ENCODE peak calls at places on chromosomes 5 and 9, in ten cellular contexts. Q is fibroblast of mammary gland; A is choroid plexus epithelial cell; I is endodermal cell; X is activated naive CD4-positive, alpha-beta T cell treated with Interleukin-2 at 50 U/mL for 16 hours; J is nephron progenitor cell; R is stimulated activated CD4-positive, alpha-beta T cell treated with anti-CD3 and anti-CD28 coated beads, Interleukin-4, amount 100 ng/mL, for 4 hours; E is hippocampal formation; K is adrenal gland; P is H4. Y is an unnamed sample.

GRCh38 chr9:80550181-80550580 is 978.4 kb downstream of the TLE4 start:
- DNase-seq in I (no peak), X (no peak), K (no peak), J (no peak), Q (peak), P (no peak), A (peak), R (no peak), E (no peak), Y (no peak)

GRCh38 chr9:96686638-96687335 is 31.7 kb upstream of the PRXL2C start:
- DNase-seq in P (no peak), K (peak), I (peak), Q (peak), A (peak), E (peak), J (peak), R (peak), X (peak), Y (peak)

GRCh38 chr5:147737921-147738320 is 44.6 kb downstream of the JAKMIP2 start:
- DNase-seq in J (no peak), I (no peak), Q (no peak), X (no peak), E (no peak), R (no peak), A (no peak), K (no peak), P (no peak), Y (no peak)

GRCh38 chr5:175059687-175060194 is 335.4 kb downstream of the MSX2 start:
- DNase-seq in J (peak), R (peak), K (peak), X (peak), I (peak), Q (no peak), P (peak), E (peak), A (peak), Y (peak)

GRCh38 chr9:81829201-81829882 is 98.9 kb upstream of the SPATA31D4 start:
- DNase-seq in P (no peak), R (no peak), X (no peak), E (no peak), J (no peak), A (peak), Q (no peak), K (no peak), I (peak), Y (no peak)

GRCh38 chr9:35571113-35571512 is 33.9 kb upstream of the TESK1 start:
- DNase-seq in Q (no peak), R (no peak), A (no peak), E (no peak), K (no peak), J (no peak), P (no peak), I (no peak), X (no peak), Y (no peak)

GRCh38 chr9:90219548-90220118 is 423.0 kb downstream of the DIRAS2 start:
- DNase-seq in P (no peak), E (no peak), X (peak), J (peak), R (peak), I (peak), A (no peak), Q (no peak), K (peak), Y (no peak)

GRCh38 chr5:68898961-68899471 is 194.8 kb upstream of the SLC30A5 start:
- DNase-seq in X (no peak), J (no peak), K (no peak), A (peak), P (peak), E (no peak), Q (peak), I (peak), R (no peak), Y (no peak)

GRCh38 chr5:43456556-43456955 is 27.1 kb downstream of the TMEM267 start:
- DNase-seq in R (no peak), I (no peak), J (no peak), K (no peak), Q (no peak), E (no peak), X (no peak), P (no peak), A (no peak), Y (no peak)

GRCh38 chr5:163478126-163478981 is 17.9 kb downstream of the HMMR start:
- DNase-seq in P (no peak), R (no peak), J (no peak), K (no peak), Q (no peak), A (peak), X (no peak), E (no peak), I (no peak), Y (no peak)

GRCh38 chr5:103465891-103466290 is 96.7 kb downstream of the NUDT12 start:
- DNase-seq in A (no peak), K (no peak), Q (peak), J (no peak), P (no peak), I (no peak), R (no peak), E (no peak), X (no peak), Y (no peak)

GRCh38 chr5:169856571-169856970 is 123.7 kb downstream of the INSYN2B start:
- DNase-seq in X (no peak), I (no peak), R (no peak), A (peak), Q (peak), E (no peak), K (peak), P (peak), J (no peak), Y (no peak)

GRCh38 chr5:96661841-96662724 is at the start of gene CAST:
- DNase-seq in J (peak), I (peak), P (peak), R (peak), A (peak), Q (peak), X (peak), K (peak), E (peak), Y (peak)

GRCh38 chr5:77709993-77710392 is 66.1 kb downstream of the TBCA start:
- DNase-seq in E (no peak), J (no peak), X (no peak), P (no peak), K (no peak), Q (no peak), I (no peak), A (peak), R (no peak), Y (no peak)

GRCh38 chr5:166166071-166166470 is 2125.4 kb upstream of the WWC1 start:
- DNase-seq in Q (no peak), A (no peak), K (no peak), I (no peak), E (no peak), P (no peak), J (no peak), R (no peak), X (no peak), Y (no peak)

GRCh38 chr9:93956183-93956784 is 1.1 kb upstream of the BARX1 start:
- DNase-seq in I (no peak), E (no peak), A (no peak), J (no peak), X (no peak), P (no peak), Q (no peak), R (no peak), K (no peak), Y (no peak)

GRCh38 chr5:54905942-54906537 is 79.4 kb downstream of the ESM1 start:
- DNase-seq in J (peak), Q (peak), E (peak), A (peak), P (peak), I (peak), R (peak), K (peak), X (peak), Y (peak)

GRCh38 chr5:72235725-72236124 is 84.3 kb downstream of the MRPS27 start:
- DNase-seq in K (no peak), Q (no peak), X (no peak), P (no peak), E (no peak), R (no peak), I (no peak), A (no peak), J (peak), Y (no peak)